ENCODE peak calls at places on chromosomes 12 and 14, in six cellular contexts. One of them, this sample, is unnamed.

GRCh38 chr14:105249175-105250007 is 1.1 kb downstream of the BTBD6 start:
- DNase-seq in memory B cell: no peak
- DNase-seq in mesothelial cell of epicardium: no peak
- DNase-seq in HS-5: no peak
- DNase-seq in amniotic stem cell: no peak
- DNase-seq in Right ventricle myocardium superior: no peak
- DNase-seq in this sample: no peak

GRCh38 chr14:77023001-77023996 is 5.2 kb downstream of the IRF2BPL start:
- DNase-seq in amniotic stem cell: no peak
- DNase-seq in HS-5: no peak
- DNase-seq in memory B cell: no peak
- DNase-seq in mesothelial cell of epicardium: no peak
- DNase-seq in Right ventricle myocardium superior: no peak
- DNase-seq in this sample: no peak

GRCh38 chr12:123941485-123942276 is 30.9 kb downstream of the CCDC92 start:
- DNase-seq in HS-5: no peak
- DNase-seq in amniotic stem cell: no peak
- DNase-seq in mesothelial cell of epicardium: no peak
- DNase-seq in Right ventricle myocardium superior: no peak
- DNase-seq in memory B cell: no peak
- DNase-seq in this sample: no peak

GRCh38 chr12:10497602-10498001 is 8.1 kb upstream of the EIF2S3B start:
- DNase-seq in HS-5: no peak
- DNase-seq in memory B cell: no peak
- DNase-seq in amniotic stem cell: no peak
- DNase-seq in mesothelial cell of epicardium: no peak
- DNase-seq in Right ventricle myocardium superior: no peak
- DNase-seq in this sample: no peak

GRCh38 chr12:112900298-112901145 is 6.2 kb upstream of the OAS1 start:
- DNase-seq in memory B cell: peak
- DNase-seq in mesothelial cell of epicardium: no peak
- DNase-seq in Right ventricle myocardium superior: no peak
- DNase-seq in HS-5: no peak
- DNase-seq in amniotic stem cell: no peak
- DNase-seq in this sample: no peak

GRCh38 chr12:53098354-53098981 is 1.0 kb downstream of the IGFBP6 start:
- DNase-seq in amniotic stem cell: peak
- DNase-seq in memory B cell: no peak
- DNase-seq in HS-5: peak
- DNase-seq in Right ventricle myocardium superior: no peak
- DNase-seq in mesothelial cell of epicardium: no peak
- DNase-seq in this sample: no peak

GRCh38 chr12:119229837-119230236 is 51.1 kb downstream of the HSPB8 start:
- DNase-seq in amniotic stem cell: no peak
- DNase-seq in HS-5: no peak
- DNase-seq in memory B cell: no peak
- DNase-seq in mesothelial cell of epicardium: no peak
- DNase-seq in Right ventricle myocardium superior: no peak
- DNase-seq in this sample: no peak

GRCh38 chr12:78209851-78210493 is 379.3 kb downstream of the NAV3 start:
- DNase-seq in HS-5: no peak
- DNase-seq in mesothelial cell of epicardium: no peak
- DNase-seq in amniotic stem cell: no peak
- DNase-seq in memory B cell: no peak
- DNase-seq in Right ventricle myocardium superior: peak
- DNase-seq in this sample: no peak

GRCh38 chr14:47555333-47555732 is 120.1 kb downstream of the MDGA2 start:
- DNase-seq in mesothelial cell of epicardium: no peak
- DNase-seq in HS-5: peak
- DNase-seq in Right ventricle myocardium superior: no peak
- DNase-seq in memory B cell: no peak
- DNase-seq in amniotic stem cell: no peak
- DNase-seq in this sample: no peak

GRCh38 chr14:64465856-64466554 is 706 bp downstream of the AKAP5 start:
- DNase-seq in mesothelial cell of epicardium: no peak
- DNase-seq in Right ventricle myocardium superior: no peak
- DNase-seq in memory B cell: no peak
- DNase-seq in HS-5: no peak
- DNase-seq in amniotic stem cell: peak
- DNase-seq in this sample: no peak

GRCh38 chr14:73613046-73613383 is 698 bp downstream of the ACOT6 start:
- DNase-seq in memory B cell: no peak
- DNase-seq in Right ventricle myocardium superior: no peak
- DNase-seq in mesothelial cell of epicardium: no peak
- DNase-seq in HS-5: no peak
- DNase-seq in amniotic stem cell: no peak
- DNase-seq in this sample: no peak

GRCh38 chr12:130620756-130621155 is 95.3 kb downstream of the RIMBP2 start:
- DNase-seq in mesothelial cell of epicardium: no peak
- DNase-seq in amniotic stem cell: no peak
- DNase-seq in memory B cell: no peak
- DNase-seq in Right ventricle myocardium superior: no peak
- DNase-seq in HS-5: no peak
- DNase-seq in this sample: no peak

GRCh38 chr12:106118-106561 is 39.6 kb downstream of the IQSEC3 start:
- DNase-seq in Right ventricle myocardium superior: no peak
- DNase-seq in amniotic stem cell: no peak
- DNase-seq in mesothelial cell of epicardium: no peak
- DNase-seq in memory B cell: peak
- DNase-seq in HS-5: no peak
- DNase-seq in this sample: no peak

GRCh38 chr12:65598688-65599087 is 225.6 kb upstream of the HMGA2 start:
- DNase-seq in HS-5: no peak
- DNase-seq in Right ventricle myocardium superior: no peak
- DNase-seq in amniotic stem cell: no peak
- DNase-seq in memory B cell: no peak
- DNase-seq in mesothelial cell of epicardium: no peak
- DNase-seq in this sample: no peak

GRCh38 chr12:40551466-40551865 is 140.8 kb upstream of the CNTN1 start:
- DNase-seq in amniotic stem cell: no peak
- DNase-seq in HS-5: no peak
- DNase-seq in memory B cell: no peak
- DNase-seq in Right ventricle myocardium superior: no peak
- DNase-seq in mesothelial cell of epicardium: no peak
- DNase-seq in this sample: no peak

GRCh38 chr12:52442600-52443061 is 8.5 kb upstream of the KRT75 start:
- DNase-seq in Right ventricle myocardium superior: no peak
- DNase-seq in memory B cell: no peak
- DNase-seq in amniotic stem cell: no peak
- DNase-seq in mesothelial cell of epicardium: no peak
- DNase-seq in HS-5: peak
- DNase-seq in this sample: peak

GRCh38 chr12:131912526-131913274 is 16.4 kb upstream of the PUS1 start:
- DNase-seq in amniotic stem cell: no peak
- DNase-seq in memory B cell: no peak
- DNase-seq in Right ventricle myocardium superior: peak
- DNase-seq in mesothelial cell of epicardium: no peak
- DNase-seq in HS-5: no peak
- DNase-seq in this sample: no peak

GRCh38 chr12:93025145-93026103 is 96.3 kb upstream of the EEA1 start:
- DNase-seq in HS-5: peak
- DNase-seq in Right ventricle myocardium superior: no peak
- DNase-seq in amniotic stem cell: peak
- DNase-seq in mesothelial cell of epicardium: no peak
- DNase-seq in memory B cell: peak
- DNase-seq in this sample: peak

GRCh38 chr14:47044841-47045240 is 393.3 kb upstream of the RPL10L start:
- DNase-seq in HS-5: no peak
- DNase-seq in memory B cell: no peak
- DNase-seq in Right ventricle myocardium superior: no peak
- DNase-seq in amniotic stem cell: no peak
- DNase-seq in mesothelial cell of epicardium: no peak
- DNase-seq in this sample: no peak

GRCh38 chr12:93852067-93852466 is 174.9 kb downstream of the CRADD start:
- DNase-seq in Right ventricle myocardium superior: no peak
- DNase-seq in amniotic stem cell: no peak
- DNase-seq in mesothelial cell of epicardium: no peak
- DNase-seq in memory B cell: no peak
- DNase-seq in HS-5: no peak
- DNase-seq in this sample: no peak

GRCh38 chr12:85076688-85077430 is 40.7 kb downstream of the LRRIQ1 start:
- DNase-seq in amniotic stem cell: peak
- DNase-seq in HS-5: peak
- DNase-seq in mesothelial cell of epicardium: no peak
- DNase-seq in Right ventricle myocardium superior: no peak
- DNase-seq in memory B cell: no peak
- DNase-seq in this sample: peak

GRCh38 chr14:67833403-67833802 is 13.8 kb downstream of the RAD51B start:
- DNase-seq in amniotic stem cell: no peak
- DNase-seq in Right ventricle myocardium superior: no peak
- DNase-seq in HS-5: no peak
- DNase-seq in memory B cell: no peak
- DNase-seq in mesothelial cell of epicardium: no peak
- DNase-seq in this sample: no peak

GRCh38 chr12:113467154-113467513 is 4.5 kb downstream of the LHX5 start:
- DNase-seq in mesothelial cell of epicardium: no peak
- DNase-seq in amniotic stem cell: no peak
- DNase-seq in HS-5: no peak
- DNase-seq in memory B cell: no peak
- DNase-seq in Right ventricle myocardium superior: no peak
- DNase-seq in this sample: no peak

GRCh38 chr12:80702889-80703605 is 4.4 kb upstream of the MYF6 start:
- DNase-seq in mesothelial cell of epicardium: no peak
- DNase-seq in amniotic stem cell: no peak
- DNase-seq in Right ventricle myocardium superior: no peak
- DNase-seq in memory B cell: no peak
- DNase-seq in HS-5: peak
- DNase-seq in this sample: peak

GRCh38 chr14:49907186-49907585 is 14.3 kb downstream of the ARF6 start:
- DNase-seq in amniotic stem cell: no peak
- DNase-seq in memory B cell: no peak
- DNase-seq in Right ventricle myocardium superior: no peak
- DNase-seq in mesothelial cell of epicardium: no peak
- DNase-seq in HS-5: no peak
- DNase-seq in this sample: no peak

GRCh38 chr12:7162691-7163114 is 26.8 kb upstream of the PEX5 start:
- DNase-seq in Right ventricle myocardium superior: no peak
- DNase-seq in amniotic stem cell: no peak
- DNase-seq in memory B cell: no peak
- DNase-seq in mesothelial cell of epicardium: no peak
- DNase-seq in HS-5: no peak
- DNase-seq in this sample: no peak

GRCh38 chr12:104643921-104644669 is 187.3 kb downstream of the CHST11 start:
- DNase-seq in memory B cell: peak
- DNase-seq in HS-5: no peak
- DNase-seq in amniotic stem cell: no peak
- DNase-seq in mesothelial cell of epicardium: no peak
- DNase-seq in Right ventricle myocardium superior: peak
- DNase-seq in this sample: no peak

GRCh38 chr14:103281496-103282231 is 52.4 kb upstream of the EIF5 start:
- DNase-seq in memory B cell: no peak
- DNase-seq in HS-5: no peak
- DNase-seq in mesothelial cell of epicardium: no peak
- DNase-seq in Right ventricle myocardium superior: no peak
- DNase-seq in amniotic stem cell: no peak
- DNase-seq in this sample: no peak

This sample was measured in kidney epithelial cell.